ENCODE peak calls at places on chromosomes 11 and 22, in four cellular contexts. V is K562, A is GM12878, W is H1. E is an unnamed sample.

GRCh38 chr11:110497204-110497987 is 67.6 kb downstream of the FDX1 start:
- DNase-seq in V (no peak), A (no peak), W (no peak), E (no peak)

GRCh38 chr11:43035011-43035564 is 276.7 kb upstream of the API5 start:
- DNase-seq in V (no peak), A (no peak), W (no peak), E (no peak)

GRCh38 chr22:39316440-39317083 is 2.9 kb downstream of the RPL3 start:
- DNase-seq in V (peak; percentile 42), A (peak; percentile 45), W (peak; percentile 82), E (peak; percentile 95)

GRCh38 chr11:133905677-133906156 is 51.1 kb downstream of the IGSF9B start:
- DNase-seq in V (no peak), A (no peak), W (no peak), E (no peak)

GRCh38 chr11:22829231-22830081 is at the start of gene SVIP:
- DNase-seq in V (peak; percentile 92), A (peak; percentile 69), W (peak; percentile 98), E (peak; percentile 87)

GRCh38 chr22:17063372-17064106 is 21.3 kb upstream of the IL17RA start:
- DNase-seq in V (no peak), A (no peak), W (peak; percentile 14), E (no peak)

GRCh38 chr11:11579012-11579755 is 42.6 kb downstream of the GALNT18 start:
- DNase-seq in V (no peak), A (no peak), W (peak; percentile 13), E (no peak)

GRCh38 chr22:18000441-18001039 is 23.8 kb downstream of the MICAL3 start:
- DNase-seq in V (no peak), A (no peak), W (peak; percentile 63), E (no peak)

GRCh38 chr11:64456509-64457320 is 97.8 kb downstream of the RPS6KA4 start:
- DNase-seq in V (no peak), A (no peak), W (no peak), E (no peak)

GRCh38 chr22:46280999-46281623 is 13.3 kb downstream of the TTC38 start:
- DNase-seq in V (no peak), A (no peak), W (no peak), E (no peak)

GRCh38 chr22:30826670-30827355 is 132.1 kb downstream of the OSBP2 start:
- DNase-seq in V (no peak), A (no peak), W (peak; percentile 27), E (no peak)

GRCh38 chr11:16169541-16169940 is 186.8 kb downstream of the SOX6 start:
- DNase-seq in V (no peak), A (no peak), W (no peak), E (peak; percentile 30)

GRCh38 chr22:35315141-35315854 is 15.6 kb downstream of the TOM1 start:
- DNase-seq in V (no peak), A (no peak), W (no peak), E (no peak)

GRCh38 chr22:31093090-31093850 is 12.2 kb downstream of the SMTN start:
- DNase-seq in V (no peak), A (no peak), W (peak; percentile 48), E (no peak)

GRCh38 chr11:24828938-24829337 is 332.1 kb downstream of the LUZP2 start:
- DNase-seq in V (no peak), A (no peak), W (no peak), E (no peak)

GRCh38 chr11:118304809-118305248 is 299 bp downstream of the CD3E start:
- DNase-seq in V (no peak), A (no peak), W (no peak), E (no peak)

GRCh38 chr11:128520206-128520885 is 67.0 kb downstream of the ETS1 start:
- DNase-seq in V (no peak), A (no peak), W (no peak), E (no peak)

GRCh38 chr11:12893787-12894672 is 115.1 kb upstream of the RASSF10 start:
- DNase-seq in V (peak; percentile 65), A (no peak), W (peak; percentile 89), E (peak; percentile 52)

GRCh38 chr22:27876684-27877083 is 42.4 kb downstream of the PITPNB start:
- DNase-seq in V (no peak), A (no peak), W (no peak), E (peak; percentile 27)

GRCh38 chr11:61494341-61495038 is 14.1 kb upstream of the LRRC10B start:
- DNase-seq in V (no peak), A (no peak), W (no peak), E (no peak)

GRCh38 chr22:49183826-49184216 is 643.9 kb downstream of the BRD1 start:
- DNase-seq in V (no peak), A (no peak), W (no peak), E (no peak)

GRCh38 chr11:75443043-75443442 is 10.0 kb upstream of the KLHL35 start:
- DNase-seq in V (no peak), A (no peak), W (no peak), E (no peak)

GRCh38 chr22:26487996-26488395 is 4.3 kb downstream of the SRRD start:
- DNase-seq in V (no peak), A (no peak), W (no peak), E (no peak)

GRCh38 chr11:132402056-132402684 is 1031.8 kb downstream of the NTM start:
- DNase-seq in V (no peak), A (peak; percentile 24), W (peak; percentile 64), E (peak; percentile 51)

GRCh38 chr11:17314904-17315426 is 36.6 kb upstream of the NCR3LG1 start:
- DNase-seq in V (no peak), A (no peak), W (no peak), E (no peak)

GRCh38 chr22:38831166-38831945 is 12.5 kb downstream of the NPTXR start:
- DNase-seq in V (no peak), A (no peak), W (no peak), E (peak; percentile 60)

GRCh38 chr22:46079093-46079860 is 71.0 kb upstream of the PPARA start:
- DNase-seq in V (no peak), A (no peak), W (no peak), E (no peak)

DNA sequence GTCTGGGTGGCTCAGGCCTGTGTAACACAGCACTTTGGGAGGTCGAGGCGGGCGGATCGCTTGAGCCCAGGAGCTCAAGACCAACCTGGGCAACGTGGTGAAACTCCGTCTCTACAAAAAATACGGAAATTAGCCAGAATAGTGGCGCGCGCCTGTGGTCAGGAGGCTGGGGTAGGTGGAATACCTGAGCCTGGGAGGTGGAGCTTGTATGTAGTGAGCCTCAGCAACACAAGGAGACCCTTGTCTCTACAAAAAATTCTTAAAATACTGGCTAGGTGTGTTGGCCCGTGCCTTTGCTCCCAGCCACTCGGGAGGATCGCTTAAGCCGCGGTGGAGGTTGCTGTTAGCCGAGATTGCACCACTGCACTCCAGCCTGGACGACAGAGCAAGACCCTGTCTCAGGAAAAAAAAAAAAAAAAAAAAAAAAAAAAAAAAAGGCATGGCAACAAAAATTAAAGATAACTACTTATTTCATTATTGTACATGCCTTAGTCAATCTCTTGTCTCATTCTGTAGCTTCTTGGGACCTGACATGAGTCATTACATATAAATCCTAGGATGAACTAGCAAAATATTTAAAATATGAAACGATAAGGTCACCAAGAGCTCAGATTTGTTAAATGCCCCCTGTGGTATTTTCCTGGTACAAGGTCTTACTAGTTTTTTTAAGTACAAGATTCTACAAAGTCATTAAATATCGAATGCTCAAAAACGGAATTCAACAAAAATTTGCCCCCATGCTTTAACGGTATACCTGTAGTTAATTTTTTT is 1.1 kb downstream of the TAF1D start:
- DNase-seq in V (no peak), A (no peak), W (no peak), E (peak; percentile 56)
- TF ChIP-seq CHD1 in V (peak; percentile 37), A (peak; percentile 20), W (peak; percentile 42), E (no peak)

DNA sequence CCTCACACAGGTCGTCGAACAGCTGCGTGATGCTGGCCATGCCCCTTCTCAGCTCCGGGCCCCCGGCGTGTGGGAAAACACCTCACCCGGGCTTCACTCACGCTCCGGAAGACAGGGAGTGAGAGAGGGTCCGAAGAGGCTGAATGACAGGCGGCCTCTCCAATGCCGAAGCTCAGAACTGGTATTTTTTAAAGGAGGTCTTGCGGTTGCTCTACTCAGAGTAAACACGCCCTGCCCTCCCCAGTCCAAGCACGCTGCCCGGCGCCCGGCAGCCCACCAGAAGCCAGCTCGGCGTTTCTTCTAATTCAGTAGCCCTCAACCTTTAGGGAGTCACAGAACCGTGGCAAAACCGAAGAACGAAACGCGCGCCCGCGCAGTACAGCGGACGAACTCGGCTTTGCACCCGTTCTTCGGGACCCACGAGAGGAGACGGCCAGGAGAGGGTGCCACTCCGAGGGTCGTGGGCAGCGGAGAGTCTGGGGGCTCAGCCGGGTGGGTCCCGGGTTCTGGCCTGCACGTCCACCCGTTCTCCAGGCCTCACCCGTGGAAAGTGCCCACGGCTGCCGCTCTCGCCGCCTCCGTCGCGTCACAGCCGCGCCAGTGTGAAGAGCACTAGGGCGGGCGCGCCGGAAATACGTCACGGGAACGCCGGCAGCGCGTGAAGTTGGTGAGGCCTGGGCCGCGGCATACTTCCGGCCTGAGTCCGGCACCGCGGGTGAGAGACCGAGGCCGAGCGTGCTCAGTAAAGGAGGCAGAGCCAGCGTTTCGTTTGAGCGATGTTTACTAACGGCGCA is at the start of gene TUBGCP6:
- DNase-seq in V (peak; percentile 82), A (peak; percentile 53), W (peak; percentile 94), E (peak; percentile 91)
- TF ChIP-seq POLR2A in V (peak; percentile 83), A (peak; percentile 97), W (peak; percentile 90), E (peak; percentile 58)

GRCh38 chr11:125429174-125429707 is 66.8 kb downstream of the FEZ1 start:
- DNase-seq in V (peak; percentile 70), A (no peak), W (peak; percentile 90), E (peak; percentile 55)

GRCh38 chr11:125425601-125426000 is 70.5 kb downstream of the FEZ1 start:
- DNase-seq in V (no peak), A (no peak), W (no peak), E (no peak)

GRCh38 chr11:125428486-125429173 is 67.4 kb downstream of the FEZ1 start:
- DNase-seq in V (peak; percentile 54), A (no peak), W (no peak), E (no peak)

GRCh38 chr11:125429807-125430678 is 66.0 kb downstream of the FEZ1 start:
- DNase-seq in V (no peak), A (no peak), W (no peak), E (no peak)

DNA sequence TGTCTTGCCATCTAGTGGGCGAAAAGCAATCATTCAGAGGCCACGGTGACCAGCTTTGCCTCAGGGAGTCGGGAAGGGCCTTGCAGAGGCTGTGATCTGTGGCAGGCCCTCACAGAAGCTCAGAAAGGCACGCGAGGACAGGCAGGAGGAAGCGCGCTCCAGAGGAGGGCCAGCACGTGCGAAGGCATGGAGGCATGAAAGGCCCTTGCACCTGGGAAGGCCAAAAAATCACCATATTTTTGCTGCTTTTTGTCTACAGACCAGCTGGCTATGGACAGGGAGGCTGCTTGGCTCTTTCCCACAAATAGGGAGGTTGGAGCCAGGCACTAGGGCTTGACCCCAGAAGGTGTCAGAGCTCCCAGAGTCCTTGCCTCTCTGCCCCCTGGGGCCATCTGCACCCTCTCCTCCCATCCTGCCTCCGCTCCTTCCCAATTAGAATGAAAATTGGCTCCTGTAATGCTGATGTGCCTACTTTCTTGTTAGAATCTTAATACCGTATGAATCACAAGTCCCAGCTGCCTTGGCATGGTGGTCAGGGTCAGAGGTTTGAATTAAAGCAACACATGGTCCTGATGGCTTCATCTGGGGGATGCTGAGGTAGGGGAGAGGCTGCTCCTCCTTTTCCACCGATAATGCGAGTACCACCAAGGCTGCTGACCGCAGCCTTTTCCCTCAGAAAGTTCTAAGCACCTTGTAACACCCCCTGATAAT is 69.1 kb downstream of the FEZ1 start:
- DNase-seq in V (no peak), A (no peak), W (no peak), E (no peak)
- TF ChIP-seq CHD1 in V (no peak), A (no peak), W (no peak), E (no peak)

GRCh38 chr11:85810871-85811611 is at the start of gene SYTL2:
- DNase-seq in V (peak; percentile 81), A (no peak), W (peak; percentile 87), E (peak; percentile 48)
- TF ChIP-seq POLR2A in V (no peak), A (no peak), W (peak; percentile 18), E (peak; percentile 24)

E was measured in IMR-90.